ENCODE peak calls at places on chromosomes 5 and 9, in four cellular contexts. R, O, P and B are unnamed samples.

GRCh38 chr5:40483316-40483715 is 196.4 kb upstream of the PTGER4 start:
- DNase-seq in R (no peak), O (no peak), P (no peak), B (peak)

GRCh38 chr5:68093455-68094159 is 121.9 kb upstream of the PIK3R1 start:
- DNase-seq in R (no peak), O (no peak), P (no peak), B (no peak)

GRCh38 chr5:150640311-150641005 is at the start of gene SYNPO:
- DNase-seq in R (no peak), O (peak), P (peak), B (peak)

GRCh38 chr5:7397005-7397546 is 1.1 kb downstream of the ADCY2 start:
- DNase-seq in R (no peak), O (no peak), P (no peak), B (no peak)

GRCh38 chr9:97744710-97745708 is 47.9 kb upstream of the XPA start:
- DNase-seq in R (no peak), O (no peak), P (peak), B (peak)

GRCh38 chr5:175765858-175766257 is 105.5 kb upstream of the CPLX2 start:
- DNase-seq in R (no peak), O (no peak), P (no peak), B (no peak)

GRCh38 chr9:98887918-98888510 is 55.7 kb upstream of the COL15A1 start:
- DNase-seq in R (no peak), O (no peak), P (peak), B (peak)

GRCh38 chr5:31232273-31232888 is 38.9 kb downstream of the CDH6 start:
- DNase-seq in R (no peak), O (no peak), P (peak), B (peak)

GRCh38 chr9:105141448-105142101 is 102.9 kb upstream of the SLC44A1 start:
- DNase-seq in R (no peak), O (no peak), P (no peak), B (no peak)

GRCh38 chr9:16825971-16826370 is 44.5 kb downstream of the BNC2 start:
- DNase-seq in R (no peak), O (no peak), P (peak), B (no peak)

GRCh38 chr9:100011062-100011681 is 87.6 kb downstream of the ERP44 start:
- DNase-seq in R (peak), O (no peak), P (peak), B (peak)

GRCh38 chr5:74630387-74631087 is 10.0 kb downstream of the ENC1 start:
- DNase-seq in R (no peak), O (no peak), P (peak), B (peak)

GRCh38 chr9:116605904-116606341 is 81.2 kb upstream of the TRIM32 start:
- DNase-seq in R (no peak), O (no peak), P (no peak), B (no peak)

GRCh38 chr9:130150779-130151381 is 21.3 kb upstream of the NCS1 start:
- DNase-seq in R (no peak), O (no peak), P (peak), B (peak)

GRCh38 chr5:170572453-170572852 is 68.6 kb downstream of the KCNIP1 start:
- DNase-seq in R (no peak), O (no peak), P (no peak), B (no peak)

GRCh38 chr5:173697931-173698579 is 81.6 kb upstream of the BOD1 start:
- DNase-seq in R (peak), O (no peak), P (no peak), B (no peak)

GRCh38 chr5:14143843-14144585 is 872 bp downstream of the TRIO start:
- DNase-seq in R (peak), O (no peak), P (no peak), B (peak)

GRCh38 chr9:101326501-101326900 is 58.3 kb downstream of the BAAT start:
- DNase-seq in R (no peak), O (no peak), P (no peak), B (peak)

GRCh38 chr5:72177538-72177937 is 70.3 kb downstream of the MAP1B start:
- DNase-seq in R (no peak), O (no peak), P (no peak), B (no peak)

GRCh38 chr9:80320480-80320879 is 748.7 kb downstream of the TLE4 start:
- DNase-seq in R (no peak), O (no peak), P (no peak), B (no peak)

GRCh38 chr5:42691413-42691861 is 65.2 kb upstream of the CCDC152 start:
- DNase-seq in R (no peak), O (no peak), P (no peak), B (peak)

GRCh38 chr5:168311061-168311566 is 19.7 kb downstream of the WWC1 start:
- DNase-seq in R (no peak), O (no peak), P (no peak), B (peak)

GRCh38 chr5:88660947-88661869 is 221.8 kb downstream of the MEF2C start:
- DNase-seq in R (no peak), O (no peak), P (peak), B (no peak)

GRCh38 chr9:31137850-31138160 is 1246.6 kb upstream of the ACO1 start:
- DNase-seq in R (no peak), O (no peak), P (no peak), B (no peak)

GRCh38 chr9:101362450-101362849 is 22.4 kb downstream of the BAAT start:
- DNase-seq in R (no peak), O (no peak), P (no peak), B (no peak)

GRCh38 chr9:71322311-71322710 is 200.9 kb upstream of the TRPM3 start:
- DNase-seq in R (no peak), O (no peak), P (peak), B (no peak)

GRCh38 chr5:4563400-4563799 is 576.7 kb upstream of the ADAMTS16 start:
- DNase-seq in R (no peak), O (no peak), P (no peak), B (peak)

GRCh38 chr5:37552770-37553719 is 173.9 kb downstream of the WDR70 start:
- DNase-seq in R (no peak), O (no peak), P (no peak), B (no peak)

DNA sequence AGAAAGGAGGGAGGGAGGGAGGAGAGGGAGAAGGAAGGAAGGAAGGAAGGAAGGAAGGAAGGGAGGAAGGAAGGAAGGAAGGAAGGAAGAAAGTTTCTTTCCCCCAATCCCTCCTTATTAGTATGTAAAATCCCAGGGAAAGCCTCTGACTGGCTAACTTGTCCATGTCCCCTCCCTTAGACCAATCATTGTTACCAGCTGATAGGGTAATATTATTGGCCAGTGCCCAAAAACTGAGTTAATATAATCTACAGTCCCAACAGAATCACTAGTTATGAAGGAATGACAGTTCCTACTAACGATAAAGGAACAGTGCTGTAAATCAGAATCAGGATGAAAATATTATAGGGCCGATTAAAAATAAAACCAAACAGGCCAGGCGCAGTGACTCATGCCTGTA is 53.6 kb upstream of the CCNG1 start:
- DNase-seq in R (no peak), O (no peak), P (no peak), B (no peak)
- TF ChIP-seq CTCF in R (no peak), O (no peak), P (no peak), B (no peak)

GRCh38 chr9:91757802-91758201 is 192.2 kb downstream of the ROR2 start:
- DNase-seq in R (no peak), O (no peak), P (no peak), B (no peak)

GRCh38 chr9:91760906-91761305 is 189.1 kb downstream of the ROR2 start:
- DNase-seq in R (no peak), O (no peak), P (no peak), B (no peak)

GRCh38 chr9:91755761-91756638 is 194.0 kb downstream of the ROR2 start:
- DNase-seq in R (no peak), O (no peak), P (no peak), B (no peak)

GRCh38 chr9:91761362-91761761 is 188.7 kb downstream of the ROR2 start:
- DNase-seq in R (no peak), O (no peak), P (no peak), B (no peak)

GRCh38 chr9:91758491-91758981 is 191.5 kb downstream of the ROR2 start:
- DNase-seq in R (no peak), O (no peak), P (peak), B (peak)
- TF ChIP-seq CTCF in R (peak), O (no peak), P (peak), B (peak)

DNA sequence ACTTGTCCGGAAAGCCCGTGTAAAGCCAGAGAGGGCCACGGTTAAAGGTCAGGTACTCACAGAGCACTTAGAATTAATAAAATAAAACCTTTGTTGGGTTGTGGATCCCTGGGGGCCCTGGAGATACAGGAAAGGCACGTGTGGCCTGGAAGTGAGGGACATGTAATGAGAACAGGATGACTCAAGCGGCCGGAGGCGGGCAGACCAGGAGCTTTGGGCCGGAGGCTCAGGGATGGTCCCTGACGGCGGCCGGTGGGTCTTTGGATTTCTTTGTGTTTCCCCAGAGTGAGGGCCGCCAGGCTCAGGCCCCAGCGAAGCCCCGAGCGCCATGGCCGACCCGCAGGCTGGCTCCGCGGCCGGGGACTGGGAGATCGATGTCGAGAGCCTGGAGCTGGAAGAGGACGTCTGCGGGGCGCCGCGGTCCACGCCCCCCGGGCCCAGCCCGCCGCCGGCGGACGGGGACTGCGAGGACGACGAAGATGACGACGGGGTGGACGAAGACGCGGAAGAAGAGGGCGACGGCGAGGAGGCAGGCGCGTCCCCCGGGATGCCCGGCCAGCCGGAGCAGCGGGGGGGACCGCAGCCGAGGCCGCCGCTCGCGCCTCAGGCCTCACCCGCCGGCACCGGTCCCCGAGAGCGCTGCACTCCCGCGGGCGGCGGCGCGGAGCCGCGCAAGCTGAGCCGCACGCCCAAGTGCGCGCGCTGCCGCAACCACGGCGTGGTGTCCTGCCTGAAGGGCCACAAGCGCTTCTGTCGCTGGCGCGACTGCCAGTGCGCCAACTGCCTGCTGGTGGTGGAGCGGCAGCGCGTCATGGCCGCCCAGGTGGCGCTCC is 1.3 kb downstream of the DMRT2 start:
- DNase-seq in R (no peak), O (no peak), P (no peak), B (no peak)
- TF ChIP-seq CTCF in R (no peak), O (no peak), P (no peak), B (no peak)

DNA sequence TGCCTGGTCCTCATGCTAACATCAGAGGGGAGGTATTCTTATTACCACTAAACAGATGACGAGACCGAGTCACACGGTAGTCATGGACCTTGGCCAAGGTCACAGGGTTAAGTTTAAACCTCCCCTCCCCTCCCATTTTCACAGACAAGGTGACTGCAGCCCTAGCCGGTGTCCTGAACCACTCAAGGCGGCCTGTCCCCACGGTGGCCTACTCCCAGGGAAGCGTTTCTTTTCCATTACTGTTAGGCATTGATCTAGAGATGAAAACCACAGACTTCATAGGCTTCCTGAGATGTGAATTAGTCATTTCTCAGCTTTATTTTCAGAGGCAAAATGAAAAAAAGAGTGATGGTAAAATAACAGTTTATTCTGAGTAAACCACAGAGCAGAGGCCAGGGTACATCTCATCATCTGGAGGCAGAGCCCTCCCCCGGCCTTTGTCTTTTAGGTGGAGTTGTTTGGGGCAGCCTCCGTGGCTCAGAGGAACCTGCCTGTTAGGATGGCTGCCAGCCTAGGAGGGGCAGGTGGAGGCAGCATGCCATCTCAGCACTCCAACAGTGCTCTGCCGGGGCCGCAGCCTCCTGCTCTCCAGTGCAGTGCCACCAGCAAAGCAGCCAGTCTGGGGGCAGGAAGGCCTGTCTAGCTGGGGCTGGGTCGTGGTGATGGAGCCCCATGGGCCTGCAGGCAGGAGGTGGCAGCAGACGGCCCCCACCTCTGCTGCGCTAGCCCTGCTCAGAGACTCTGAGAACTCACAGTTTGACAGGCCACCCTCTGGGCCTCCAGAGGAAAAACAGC is 71.2 kb downstream of the RAPGEF1 start:
- DNase-seq in R (no peak), O (no peak), P (peak), B (no peak)
- TF ChIP-seq CTCF in R (no peak), O (no peak), P (peak), B (no peak)

DNA sequence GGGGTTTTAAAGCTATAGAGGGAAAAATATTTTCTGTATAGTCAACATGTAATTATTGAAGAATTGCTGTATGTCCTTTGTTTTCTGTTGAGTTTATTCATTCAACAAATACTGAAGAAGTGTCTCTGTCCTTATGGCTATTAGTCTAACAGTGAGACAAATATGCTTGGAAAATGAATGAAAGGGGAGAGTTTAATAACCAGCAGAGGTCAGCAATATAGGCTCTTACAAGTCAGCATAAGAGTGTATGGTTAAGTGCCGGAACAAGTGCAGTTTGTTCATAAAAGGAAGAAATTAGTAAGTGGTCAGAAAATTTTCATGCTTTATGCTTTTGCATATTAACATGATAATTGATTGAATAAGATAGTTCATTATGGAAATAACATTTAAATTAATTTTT is 3.6 kb downstream of the SCAMP1 start:
- DNase-seq in R (no peak), O (no peak), P (no peak), B (no peak)
- TF ChIP-seq CTCF in R (no peak), O (no peak), P (peak), B (no peak)

GRCh38 chr9:6581266-6581665 is 64.3 kb downstream of the GLDC start:
- DNase-seq in R (no peak), O (no peak), P (no peak), B (no peak)

GRCh38 chr9:6590329-6590728 is 55.2 kb downstream of the GLDC start:
- DNase-seq in R (no peak), O (no peak), P (no peak), B (no peak)

GRCh38 chr9:6590772-6591384 is 54.7 kb downstream of the GLDC start:
- DNase-seq in R (no peak), O (no peak), P (no peak), B (no peak)

DNA sequence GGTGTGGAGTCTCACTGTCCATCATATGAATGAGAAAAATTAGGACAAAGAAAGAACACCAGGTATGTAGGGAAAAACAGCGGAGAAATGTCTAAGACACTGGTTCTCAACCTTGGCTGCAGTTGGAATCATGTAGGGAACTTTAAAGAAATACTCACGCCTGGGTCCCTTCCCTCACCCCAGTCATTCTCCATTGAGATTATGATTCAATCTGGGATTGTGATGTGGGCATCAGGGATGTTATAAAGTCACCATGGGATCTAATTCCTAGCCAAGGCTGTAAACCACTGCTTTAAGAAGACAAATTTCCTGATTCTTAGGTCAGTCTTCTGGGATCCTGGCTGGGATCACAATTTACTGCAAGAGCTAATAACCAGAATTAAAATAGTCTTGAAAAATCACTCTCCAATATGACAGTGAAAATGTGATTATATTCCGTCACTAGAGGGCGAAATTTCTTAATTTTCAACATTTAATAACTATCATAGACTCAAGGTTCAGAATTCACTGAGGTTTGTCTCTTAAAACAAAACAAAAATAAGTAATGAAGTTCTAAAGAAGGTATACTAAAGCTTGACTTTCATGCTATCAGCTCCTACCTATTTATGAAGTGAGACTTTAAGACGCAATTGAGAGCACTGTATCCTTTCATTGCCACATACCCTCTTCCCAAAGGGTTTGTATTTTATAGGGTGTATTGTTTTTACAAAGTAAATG is 60.5 kb downstream of the GLDC start:
- DNase-seq in R (no peak), O (no peak), P (peak), B (peak)
- TF ChIP-seq CTCF in R (peak), O (no peak), P (peak), B (peak)

GRCh38 chr5:109921735-109922395 is 232.1 kb downstream of the MAN2A1 start:
- DNase-seq in R (no peak), O (no peak), P (no peak), B (no peak)
- TF ChIP-seq CTCF in R (no peak), O (no peak), P (no peak), B (no peak)

GRCh38 chr5:148829734-148830133 is 3.3 kb downstream of the ADRB2 start:
- DNase-seq in R (no peak), O (no peak), P (no peak), B (no peak)

GRCh38 chr5:148829248-148829594 is 2.8 kb downstream of the ADRB2 start:
- DNase-seq in R (no peak), O (no peak), P (no peak), B (no peak)

GRCh38 chr5:148830220-148830619 is 3.8 kb downstream of the ADRB2 start:
- DNase-seq in R (no peak), O (no peak), P (no peak), B (peak)

GRCh38 chr5:148827723-148828122 is 1.3 kb downstream of the ADRB2 start:
- DNase-seq in R (no peak), O (no peak), P (no peak), B (peak)

GRCh38 chr5:148828461-148829247 is 2.2 kb downstream of the ADRB2 start:
- DNase-seq in R (no peak), O (no peak), P (no peak), B (peak)
- TF ChIP-seq CTCF in R (peak), O (no peak), P (peak), B (peak)

DNA sequence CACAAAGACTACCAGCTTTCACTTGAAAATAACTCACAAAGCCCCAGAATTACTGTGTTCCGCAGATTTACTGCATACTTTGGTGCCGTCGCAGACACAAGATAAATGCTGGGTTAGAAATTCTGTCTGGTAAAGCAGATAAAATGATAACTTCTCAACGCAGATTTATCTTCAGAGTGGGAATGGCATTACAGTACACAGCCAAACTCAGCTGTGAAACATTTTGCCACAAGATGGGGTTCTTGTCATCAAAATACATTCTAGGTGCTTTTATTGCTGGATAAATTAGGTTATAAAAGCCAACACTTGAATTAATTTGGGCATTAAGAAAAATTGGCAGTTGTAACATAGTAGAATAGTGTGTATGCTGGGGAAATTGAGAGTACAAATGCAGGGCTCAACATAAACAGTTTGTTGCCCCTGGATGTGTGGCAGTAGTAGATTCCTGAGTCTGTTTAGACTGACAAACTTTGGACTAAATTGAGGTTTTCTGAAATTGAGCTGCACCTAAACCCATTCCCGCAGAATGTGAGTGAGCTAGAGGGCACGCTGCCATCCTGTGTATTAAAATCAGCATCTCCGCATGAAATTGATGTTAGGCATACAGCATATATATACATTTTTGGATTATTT is 61.1 kb downstream of the LMNB1 start:
- DNase-seq in R (no peak), O (no peak), P (peak), B (peak)
- TF ChIP-seq CTCF in R (peak), O (no peak), P (peak), B (peak)